ENCODE peak calls at places on chromosomes 5 and 9, in four cellular contexts. O, J, Z and N are unnamed samples.

GRCh38 chr5:145939532-145940065 is 3.2 kb downstream of the SH3RF2 start:
- DNase-seq in O (no peak), J (no peak), Z (no peak), N (no peak)

GRCh38 chr5:158837908-158838307 is 261.8 kb downstream of the EBF1 start:
- DNase-seq in O (no peak), J (no peak), Z (no peak), N (peak; percentile 79)

GRCh38 chr9:128159073-128159783 is 837 bp upstream of the BBLN start:
- DNase-seq in O (no peak), J (no peak), Z (no peak), N (no peak)

GRCh38 chr5:76152161-76152560 is 69.0 kb downstream of the SV2C start:
- DNase-seq in O (no peak), J (no peak), Z (no peak), N (no peak)

GRCh38 chr9:70679845-70680244 is 265.4 kb upstream of the KLF9 start:
- DNase-seq in O (no peak), J (no peak), Z (peak; percentile 55), N (no peak)

GRCh38 chr5:90644132-90644531 is 85.5 kb downstream of the ADGRV1 start:
- DNase-seq in O (no peak), J (no peak), Z (no peak), N (no peak)

GRCh38 chr9:123211081-123211480 is 57.3 kb downstream of the STRBP start:
- DNase-seq in O (no peak), J (no peak), Z (no peak), N (no peak)

GRCh38 chr9:131608469-131609115 is 63.3 kb downstream of the PRRT1B start:
- DNase-seq in O (peak; percentile 89), J (peak; percentile 55), Z (peak; percentile 91), N (peak; percentile 81)

GRCh38 chr9:134912126-134912840 is 5.4 kb downstream of the FCN1 start:
- DNase-seq in O (peak; percentile 80), J (no peak), Z (no peak), N (no peak)

GRCh38 chr9:75739884-75740611 is 150.4 kb upstream of the PCSK5 start:
- DNase-seq in O (no peak), J (no peak), Z (no peak), N (no peak)

GRCh38 chr9:90459321-90459720 is 183.3 kb downstream of the DIRAS2 start:
- DNase-seq in O (no peak), J (no peak), Z (no peak), N (no peak)

GRCh38 chr9:90460220-90460619 is 182.4 kb downstream of the DIRAS2 start:
- DNase-seq in O (no peak), J (no peak), Z (no peak), N (no peak)

GRCh38 chr9:90457386-90458080 is 185.1 kb downstream of the DIRAS2 start:
- DNase-seq in O (no peak), J (no peak), Z (no peak), N (no peak)

GRCh38 chr9:90455316-90455715 is 187.3 kb downstream of the DIRAS2 start:
- DNase-seq in O (no peak), J (no peak), Z (no peak), N (no peak)

DNA sequence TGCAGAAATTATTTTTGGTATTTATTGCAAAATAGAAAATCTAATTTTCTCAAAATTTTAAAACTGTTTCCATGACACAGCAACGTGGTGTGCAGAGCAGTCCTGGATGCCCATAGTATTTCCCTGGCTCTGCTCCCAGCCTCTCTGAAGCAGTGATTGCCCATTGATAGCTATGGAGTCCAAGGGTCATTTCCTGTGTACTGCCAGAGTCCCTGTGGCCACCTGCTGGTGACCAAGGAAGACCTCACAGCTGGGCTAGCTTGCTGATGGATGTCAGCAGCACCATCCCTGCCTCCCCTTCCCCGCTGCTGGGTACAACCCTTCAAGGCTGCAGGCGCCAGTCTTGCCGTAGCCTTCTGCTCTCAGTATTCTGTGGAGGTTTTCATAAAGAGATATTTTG is 184.1 kb downstream of the DIRAS2 start:
- DNase-seq in O (no peak), J (no peak), Z (no peak), N (no peak)
- TF ChIP-seq CTCF in O (peak; percentile 36), J (no peak), Z (no peak), N (no peak)

DNA sequence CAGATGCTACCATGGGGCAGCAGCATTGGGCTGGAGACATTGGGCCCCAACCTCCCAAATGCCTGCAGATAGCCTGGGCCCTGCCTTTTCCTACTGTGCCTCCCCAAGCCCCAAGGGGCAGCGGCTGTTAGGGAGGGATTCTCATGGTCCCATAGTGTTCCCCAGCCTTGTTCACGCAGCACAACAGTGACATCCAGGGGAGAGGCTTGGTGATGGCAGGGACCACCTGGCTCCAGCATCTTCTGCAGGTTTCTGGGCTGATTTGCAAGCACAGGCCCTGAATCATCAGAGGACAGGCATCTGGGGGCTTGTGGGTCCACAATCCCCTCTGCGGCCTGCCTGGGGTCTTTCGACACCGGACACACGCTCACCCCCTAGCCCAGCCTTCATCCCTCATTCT is 354.6 kb downstream of the SLIT3 start:
- DNase-seq in O (no peak), J (no peak), Z (no peak), N (no peak)
- TF ChIP-seq CTCF in O (peak; percentile 29), J (peak; percentile 9), Z (peak; percentile 28), N (peak; percentile 56)

DNA sequence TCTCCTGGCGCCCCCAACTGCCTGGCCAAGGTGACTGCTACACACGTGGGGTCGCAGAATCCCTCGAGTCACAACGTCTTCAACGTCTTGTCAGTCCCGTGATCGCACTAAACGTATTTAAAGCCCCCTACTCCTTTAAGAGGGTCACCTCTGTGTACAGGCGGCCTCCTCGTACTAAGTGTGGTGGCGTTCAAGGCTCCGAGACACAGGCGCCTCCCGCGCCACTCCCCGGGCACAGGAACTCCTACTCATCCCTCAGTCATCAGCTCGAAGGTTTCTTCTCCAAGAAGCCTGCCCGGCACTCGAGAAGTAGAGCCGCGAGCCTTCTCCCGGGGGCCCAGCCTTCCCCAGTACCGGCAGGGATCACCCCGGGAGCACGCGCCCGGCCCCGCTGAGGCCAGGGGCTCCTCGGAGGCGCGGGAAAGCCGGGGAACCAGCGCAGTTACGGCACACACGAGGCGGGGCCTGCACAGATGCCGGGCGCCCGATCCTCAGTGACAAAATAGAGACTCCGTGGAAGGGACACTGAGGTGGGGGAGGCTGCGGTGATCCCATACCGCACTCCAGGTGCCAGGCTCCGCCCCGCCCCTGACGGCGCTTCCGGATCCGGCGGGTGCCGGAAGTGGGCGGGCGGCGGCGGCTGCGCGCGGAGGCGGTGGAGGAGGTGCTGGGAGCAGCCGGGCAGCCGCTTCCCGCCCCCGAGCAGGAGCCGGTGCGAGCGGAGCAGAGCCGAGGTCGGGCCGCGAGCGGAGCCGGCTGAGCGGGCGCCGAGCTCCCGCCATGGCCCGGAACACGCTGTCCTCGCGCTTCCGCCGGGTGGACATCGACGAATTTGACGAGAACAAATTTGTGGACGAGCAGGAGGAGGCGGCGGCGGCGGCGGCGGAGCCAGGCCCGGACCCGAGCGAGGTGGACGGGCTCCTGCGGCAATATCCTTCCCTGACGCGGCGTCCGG is 6.9 kb downstream of the ARPC5L start:
- DNase-seq in O (peak; percentile 95), J (no peak), Z (peak; percentile 93), N (peak; percentile 82)
- TF ChIP-seq CTCF in O (peak; percentile 32), J (peak; percentile 18), Z (peak; percentile 9), N (no peak)

GRCh38 chr5:41843456-41844112 is 26.6 kb downstream of the OXCT1 start:
- DNase-seq in O (no peak), J (peak; percentile 38), Z (peak; percentile 69), N (no peak)
- TF ChIP-seq CTCF in O (peak; percentile 89), J (peak; percentile 71), Z (peak; percentile 83), N (peak; percentile 84)

GRCh38 chr9:115466784-115467183 is 348.8 kb upstream of the TNC start:
- DNase-seq in O (no peak), J (no peak), Z (no peak), N (peak; percentile 68)
- TF ChIP-seq CTCF in O (no peak), J (no peak), Z (no peak), N (no peak)